ENCODE peak calls at places on chromosomes 4 and X, in four cellular contexts. One of them, this sample, is unnamed.

GRCh38 chr4:113141901-113142346 is 92.5 kb downstream of the ANK2 start:
- DNase-seq in esophagus squamous epithelium: no peak
- DNase-seq in neural crest cell: no peak
- DNase-seq in heart right ventricle: no peak
- DNase-seq in this sample: no peak

GRCh38 chr4:35151816-35152572 is 1092.3 kb downstream of the ARAP2 start:
- DNase-seq in esophagus squamous epithelium: no peak
- DNase-seq in heart right ventricle: no peak
- DNase-seq in neural crest cell: peak
- DNase-seq in this sample: no peak

GRCh38 chrX:9995855-9996339 is 28.7 kb downstream of the CLDN34 start:
- DNase-seq in heart right ventricle: peak
- DNase-seq in neural crest cell: peak
- DNase-seq in esophagus squamous epithelium: no peak
- DNase-seq in this sample: peak

GRCh38 chr4:169716677-169717076 is 41.1 kb downstream of the HPF1 start:
- DNase-seq in esophagus squamous epithelium: no peak
- DNase-seq in heart right ventricle: no peak
- DNase-seq in neural crest cell: no peak
- DNase-seq in this sample: no peak

GRCh38 chrX:40471965-40472648 is 108.7 kb upstream of the ATP6AP2 start:
- DNase-seq in heart right ventricle: no peak
- DNase-seq in neural crest cell: no peak
- DNase-seq in esophagus squamous epithelium: no peak
- DNase-seq in this sample: no peak

GRCh38 chrX:113868169-113868568 is 715.7 kb upstream of the HTR2C start:
- DNase-seq in neural crest cell: no peak
- DNase-seq in esophagus squamous epithelium: no peak
- DNase-seq in heart right ventricle: no peak
- DNase-seq in this sample: no peak

GRCh38 chrX:43559643-43560042 is 96.5 kb upstream of the MAOA start:
- DNase-seq in heart right ventricle: no peak
- DNase-seq in esophagus squamous epithelium: no peak
- DNase-seq in neural crest cell: peak
- DNase-seq in this sample: no peak

GRCh38 chr4:76562851-76563803 is 128.1 kb downstream of the SHROOM3 start:
- DNase-seq in neural crest cell: no peak
- DNase-seq in heart right ventricle: no peak
- DNase-seq in esophagus squamous epithelium: no peak
- DNase-seq in this sample: no peak

GRCh38 chrX:24877854-24878650 is 137.7 kb downstream of the ARX start:
- DNase-seq in neural crest cell: no peak
- DNase-seq in esophagus squamous epithelium: no peak
- DNase-seq in heart right ventricle: no peak
- DNase-seq in this sample: no peak

GRCh38 chr4:20065952-20066351 is 185.8 kb upstream of the SLIT2 start:
- DNase-seq in neural crest cell: no peak
- DNase-seq in heart right ventricle: no peak
- DNase-seq in esophagus squamous epithelium: no peak
- DNase-seq in this sample: no peak

GRCh38 chr4:154332681-154333421 is 158.7 kb downstream of the DCHS2 start:
- DNase-seq in heart right ventricle: peak
- DNase-seq in esophagus squamous epithelium: no peak
- DNase-seq in neural crest cell: no peak
- DNase-seq in this sample: peak
- TF ChIP-seq CTCF in heart right ventricle: no peak
- TF ChIP-seq CTCF in esophagus squamous epithelium: no peak
- TF ChIP-seq CTCF in neural crest cell: no peak
- TF ChIP-seq CTCF in this sample: no peak

DNA sequence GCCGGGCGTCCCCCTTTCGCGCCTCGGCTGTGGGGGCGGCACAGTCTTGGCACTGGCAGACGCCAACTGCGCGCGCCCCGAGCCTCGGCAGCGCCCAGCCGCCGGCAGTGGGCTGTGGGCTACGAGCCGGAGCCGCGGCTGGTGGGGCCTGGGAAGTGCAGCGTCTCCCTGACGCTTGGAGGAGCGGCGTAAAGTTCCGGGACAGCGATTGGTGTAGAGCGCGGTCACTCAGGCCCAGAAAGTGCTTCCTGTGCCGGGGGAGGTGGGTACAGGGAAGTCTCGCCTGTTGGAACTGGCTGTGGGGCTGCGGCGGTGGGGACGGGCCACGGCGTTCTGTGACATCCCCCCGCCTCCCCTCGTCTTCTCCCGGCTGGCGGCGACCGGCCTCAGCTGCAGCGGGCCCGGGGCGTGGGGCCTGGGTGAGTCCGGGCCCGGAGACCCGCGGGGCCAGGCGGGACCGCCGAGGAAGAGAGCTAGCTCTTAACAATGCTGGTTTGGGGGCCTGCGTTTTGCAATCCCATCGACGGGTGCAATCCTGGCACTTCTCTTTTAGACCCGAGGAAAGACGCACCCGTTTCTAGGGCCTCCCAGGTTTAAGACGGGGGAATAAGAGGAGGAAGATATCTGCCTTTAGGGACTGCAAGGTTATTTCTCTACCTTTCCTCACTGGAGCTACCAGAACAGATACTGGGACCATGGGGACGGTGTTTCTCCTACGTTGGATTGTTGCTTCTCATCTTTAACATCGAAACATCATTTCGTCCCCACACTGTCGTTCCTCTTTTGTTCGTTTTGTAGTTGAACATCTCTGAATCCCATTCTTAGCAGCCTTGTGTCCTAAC is at the start of the genes RWDD4 and TRAPPC11:
- DNase-seq in neural crest cell: peak
- DNase-seq in esophagus squamous epithelium: peak
- DNase-seq in heart right ventricle: peak
- DNase-seq in this sample: peak
- TF ChIP-seq CTCF in neural crest cell: peak
- TF ChIP-seq CTCF in esophagus squamous epithelium: no peak
- TF ChIP-seq CTCF in heart right ventricle: no peak
- TF ChIP-seq CTCF in this sample: no peak

GRCh38 chrX:8873102-8873501 is 71.9 kb upstream of the FAM9A start:
- DNase-seq in heart right ventricle: no peak
- DNase-seq in esophagus squamous epithelium: no peak
- DNase-seq in neural crest cell: no peak
- DNase-seq in this sample: no peak
- TF ChIP-seq CTCF in heart right ventricle: no peak
- TF ChIP-seq CTCF in esophagus squamous epithelium: no peak
- TF ChIP-seq CTCF in neural crest cell: no peak
- TF ChIP-seq CTCF in this sample: no peak

DNA sequence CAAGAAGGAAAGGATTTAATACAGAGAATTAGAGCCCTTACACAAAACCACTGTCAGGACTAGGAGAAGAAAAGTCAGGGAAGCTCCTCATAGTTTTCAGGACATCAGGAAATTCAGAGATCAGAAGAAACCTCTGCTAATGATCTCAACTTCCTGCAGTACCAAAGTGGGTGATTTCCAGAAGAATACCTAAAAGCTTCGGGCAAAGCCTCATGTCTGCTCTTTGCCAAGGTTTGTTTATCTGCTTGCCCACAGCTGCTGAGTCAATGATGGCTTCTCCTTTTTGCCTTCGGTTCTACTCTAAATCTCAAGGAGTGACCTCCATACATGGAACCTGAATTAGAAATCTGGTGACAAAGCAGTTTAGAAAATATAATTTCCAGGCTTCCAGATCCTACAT is 68.4 kb downstream of the USP38 start:
- DNase-seq in neural crest cell: no peak
- DNase-seq in heart right ventricle: no peak
- DNase-seq in esophagus squamous epithelium: no peak
- DNase-seq in this sample: no peak
- TF ChIP-seq CTCF in neural crest cell: no peak
- TF ChIP-seq CTCF in heart right ventricle: no peak
- TF ChIP-seq CTCF in esophagus squamous epithelium: no peak
- TF ChIP-seq CTCF in this sample: no peak

GRCh38 chr4:98662619-98663225 is 4.3 kb upstream of the TSPAN5 start:
- DNase-seq in heart right ventricle: no peak
- DNase-seq in esophagus squamous epithelium: no peak
- DNase-seq in neural crest cell: no peak
- DNase-seq in this sample: no peak
- TF ChIP-seq CTCF in heart right ventricle: no peak
- TF ChIP-seq CTCF in esophagus squamous epithelium: no peak
- TF ChIP-seq CTCF in neural crest cell: no peak
- TF ChIP-seq CTCF in this sample: no peak

GRCh38 chr4:150205016-150205415 is 126.8 kb downstream of the DCLK2 start:
- DNase-seq in heart right ventricle: no peak
- DNase-seq in esophagus squamous epithelium: no peak
- DNase-seq in neural crest cell: no peak
- DNase-seq in this sample: no peak

DNA sequence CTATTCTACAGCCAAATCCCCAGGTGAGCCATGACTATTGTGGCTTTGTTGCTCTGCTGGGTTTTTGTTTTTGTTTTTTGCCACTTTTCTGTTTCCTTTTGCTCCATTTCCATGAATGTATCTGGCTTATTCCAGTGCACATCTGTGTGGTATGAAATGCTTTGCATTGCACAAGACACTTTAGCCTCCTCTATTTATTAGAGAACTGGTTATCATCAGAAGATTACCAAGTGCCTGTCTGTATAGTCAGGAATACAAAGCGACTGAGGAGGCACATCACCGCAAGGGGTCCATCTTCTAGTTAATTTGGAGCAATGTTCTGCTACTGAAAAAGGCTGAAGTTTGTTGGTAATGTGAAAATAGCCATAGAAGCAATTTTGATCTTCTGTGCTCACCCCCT is 120.8 kb downstream of the DCLK2 start:
- DNase-seq in heart right ventricle: no peak
- DNase-seq in neural crest cell: no peak
- DNase-seq in esophagus squamous epithelium: no peak
- DNase-seq in this sample: no peak
- TF ChIP-seq CTCF in heart right ventricle: no peak
- TF ChIP-seq CTCF in neural crest cell: no peak
- TF ChIP-seq CTCF in esophagus squamous epithelium: no peak
- TF ChIP-seq CTCF in this sample: no peak

DNA sequence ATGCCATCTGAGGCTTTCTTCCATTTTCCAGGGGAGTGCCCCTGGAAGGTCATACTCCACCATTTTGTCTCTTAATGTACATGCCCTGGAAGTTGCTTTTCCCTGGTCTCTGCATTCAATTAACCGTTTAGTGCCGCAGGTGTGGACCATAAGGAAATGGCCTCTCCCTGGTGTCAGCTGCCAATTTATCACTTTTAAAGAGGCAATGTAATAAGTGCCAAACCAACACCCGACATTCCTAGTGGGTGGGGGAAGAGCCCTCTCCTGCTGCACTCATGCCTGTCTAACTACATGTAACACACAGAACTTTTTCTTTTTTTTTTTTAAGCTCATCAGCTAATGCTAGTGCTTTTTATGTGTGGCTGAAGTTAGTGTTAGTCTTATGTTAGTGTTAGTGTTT is 7.1 kb upstream of the BST1 start:
- DNase-seq in neural crest cell: no peak
- DNase-seq in heart right ventricle: no peak
- DNase-seq in esophagus squamous epithelium: no peak
- DNase-seq in this sample: no peak
- TF ChIP-seq CTCF in neural crest cell: no peak
- TF ChIP-seq CTCF in heart right ventricle: no peak
- TF ChIP-seq CTCF in esophagus squamous epithelium: no peak
- TF ChIP-seq CTCF in this sample: no peak

This sample was measured in omental fat pad.